ENCODE peak calls at places on chromosomes 16 and 17, in nine cellular contexts. One of them, this sample, is unnamed.

GRCh38 chr17:67390646-67391480 is 13.8 kb downstream of the PITPNC1 start:
- DNase-seq in neural progenitor cell: no peak
- DNase-seq in H9: no peak
- DNase-seq in A549: peak; percentile 42
- DNase-seq in right atrium auricular region: no peak
- DNase-seq in mucosa of descending colon: no peak
- DNase-seq in left lung: no peak
- DNase-seq in lung: peak; percentile 37
- DNase-seq in prostate gland: peak; percentile 76
- DNase-seq in this sample: no peak

GRCh38 chr17:48632579-48633265 is 6.6 kb upstream of the HOXB9 start:
- DNase-seq in neural progenitor cell: no peak
- DNase-seq in H9: peak; percentile 42
- DNase-seq in A549: no peak
- DNase-seq in lung: no peak
- DNase-seq in prostate gland: no peak
- DNase-seq in left lung: no peak
- DNase-seq in mucosa of descending colon: no peak
- DNase-seq in right atrium auricular region: no peak
- DNase-seq in this sample: no peak

GRCh38 chr16:80591071-80591935 is 50.5 kb downstream of the DYNLRB2 start:
- DNase-seq in prostate gland: no peak
- DNase-seq in right atrium auricular region: no peak
- DNase-seq in mucosa of descending colon: no peak
- DNase-seq in left lung: no peak
- DNase-seq in neural progenitor cell: no peak
- DNase-seq in lung: no peak
- DNase-seq in H9: no peak
- DNase-seq in A549: no peak
- DNase-seq in this sample: no peak

GRCh38 chr16:10441726-10442125 is 55.9 kb downstream of the ATF7IP2 start:
- DNase-seq in left lung: no peak
- DNase-seq in mucosa of descending colon: no peak
- DNase-seq in prostate gland: no peak
- DNase-seq in A549: no peak
- DNase-seq in H9: no peak
- DNase-seq in lung: no peak
- DNase-seq in neural progenitor cell: no peak
- DNase-seq in right atrium auricular region: no peak
- DNase-seq in this sample: no peak

GRCh38 chr17:2125013-2125535 is 70.2 kb downstream of the HIC1 start:
- DNase-seq in neural progenitor cell: no peak
- DNase-seq in H9: no peak
- DNase-seq in lung: no peak
- DNase-seq in prostate gland: no peak
- DNase-seq in A549: no peak
- DNase-seq in right atrium auricular region: no peak
- DNase-seq in mucosa of descending colon: no peak
- DNase-seq in left lung: no peak
- DNase-seq in this sample: no peak

GRCh38 chr16:81553080-81553813 is 108.6 kb downstream of the CMIP start:
- DNase-seq in lung: no peak
- DNase-seq in A549: no peak
- DNase-seq in H9: no peak
- DNase-seq in prostate gland: no peak
- DNase-seq in left lung: no peak
- DNase-seq in right atrium auricular region: no peak
- DNase-seq in mucosa of descending colon: no peak
- DNase-seq in neural progenitor cell: no peak
- DNase-seq in this sample: no peak

GRCh38 chr17:82287849-82288601 is 14.5 kb upstream of the CSNK1D start:
- DNase-seq in A549: peak; percentile 85
- DNase-seq in prostate gland: peak; percentile 88
- DNase-seq in neural progenitor cell: no peak
- DNase-seq in H9: no peak
- DNase-seq in right atrium auricular region: no peak
- DNase-seq in mucosa of descending colon: peak; percentile 92
- DNase-seq in lung: peak; percentile 88
- DNase-seq in left lung: peak; percentile 89
- DNase-seq in this sample: peak; percentile 84

GRCh38 chr16:87363771-87364476 is 19.7 kb downstream of the FBXO31 start:
- DNase-seq in left lung: peak; percentile 53
- DNase-seq in prostate gland: no peak
- DNase-seq in neural progenitor cell: no peak
- DNase-seq in mucosa of descending colon: peak; percentile 44
- DNase-seq in A549: no peak
- DNase-seq in H9: no peak
- DNase-seq in right atrium auricular region: no peak
- DNase-seq in lung: no peak
- DNase-seq in this sample: peak; percentile 69

GRCh38 chr16:57341441-57342303 is 16.9 kb upstream of the CCL22 start:
- DNase-seq in lung: peak; percentile 82
- DNase-seq in A549: no peak
- DNase-seq in neural progenitor cell: no peak
- DNase-seq in right atrium auricular region: no peak
- DNase-seq in prostate gland: peak; percentile 95
- DNase-seq in mucosa of descending colon: no peak
- DNase-seq in left lung: no peak
- DNase-seq in H9: no peak
- DNase-seq in this sample: no peak

GRCh38 chr17:65100316-65101140 is 36.6 kb upstream of the RGS9 start:
- DNase-seq in right atrium auricular region: peak; percentile 87
- DNase-seq in prostate gland: peak; percentile 85
- DNase-seq in lung: peak; percentile 85
- DNase-seq in mucosa of descending colon: peak; percentile 90
- DNase-seq in A549: peak; percentile 80
- DNase-seq in left lung: peak; percentile 97
- DNase-seq in H9: peak; percentile 94
- DNase-seq in neural progenitor cell: peak; percentile 92
- DNase-seq in this sample: peak; percentile 87

GRCh38 chr16:81798311-81799137 is 19.4 kb downstream of the PLCG2 start:
- DNase-seq in left lung: peak; percentile 89
- DNase-seq in A549: no peak
- DNase-seq in lung: no peak
- DNase-seq in H9: no peak
- DNase-seq in mucosa of descending colon: peak; percentile 75
- DNase-seq in right atrium auricular region: no peak
- DNase-seq in neural progenitor cell: no peak
- DNase-seq in prostate gland: no peak
- DNase-seq in this sample: no peak

GRCh38 chr16:2079991-2080390 is 32.2 kb downstream of the TSC2 start:
- DNase-seq in right atrium auricular region: no peak
- DNase-seq in mucosa of descending colon: no peak
- DNase-seq in lung: no peak
- DNase-seq in left lung: no peak
- DNase-seq in neural progenitor cell: no peak
- DNase-seq in prostate gland: no peak
- DNase-seq in A549: no peak
- DNase-seq in H9: no peak
- DNase-seq in this sample: no peak

GRCh38 chr17:15233971-15234370 is 31.2 kb downstream of the PMP22 start:
- DNase-seq in mucosa of descending colon: no peak
- DNase-seq in prostate gland: no peak
- DNase-seq in right atrium auricular region: no peak
- DNase-seq in neural progenitor cell: no peak
- DNase-seq in lung: no peak
- DNase-seq in H9: no peak
- DNase-seq in left lung: no peak
- DNase-seq in A549: no peak
- DNase-seq in this sample: no peak

GRCh38 chr17:83189673-83190385 is 110.4 kb downstream of the METRNL start:
- DNase-seq in left lung: peak; percentile 86
- DNase-seq in right atrium auricular region: peak; percentile 58
- DNase-seq in H9: no peak
- DNase-seq in neural progenitor cell: no peak
- DNase-seq in lung: peak; percentile 76
- DNase-seq in mucosa of descending colon: peak; percentile 58
- DNase-seq in prostate gland: peak; percentile 2
- DNase-seq in A549: no peak
- DNase-seq in this sample: peak; percentile 54

GRCh38 chr16:6573577-6573976 is 759.1 kb upstream of the RBFOX1 start:
- DNase-seq in mucosa of descending colon: peak; percentile 47
- DNase-seq in H9: peak; percentile 74
- DNase-seq in lung: no peak
- DNase-seq in neural progenitor cell: peak; percentile 79
- DNase-seq in A549: no peak
- DNase-seq in prostate gland: peak; percentile 44
- DNase-seq in right atrium auricular region: no peak
- DNase-seq in left lung: peak; percentile 76
- DNase-seq in this sample: peak; percentile 55

GRCh38 chr17:44919411-44919810 is 4.1 kb upstream of the GFAP start:
- DNase-seq in prostate gland: no peak
- DNase-seq in lung: no peak
- DNase-seq in H9: peak; percentile 21
- DNase-seq in mucosa of descending colon: no peak
- DNase-seq in A549: no peak
- DNase-seq in left lung: peak; percentile 15
- DNase-seq in right atrium auricular region: no peak
- DNase-seq in neural progenitor cell: no peak
- DNase-seq in this sample: no peak

GRCh38 chr17:4329838-4330237 is 36.6 kb downstream of the UBE2G1 start:
- DNase-seq in H9: no peak
- DNase-seq in right atrium auricular region: no peak
- DNase-seq in neural progenitor cell: no peak
- DNase-seq in mucosa of descending colon: no peak
- DNase-seq in left lung: no peak
- DNase-seq in A549: peak; percentile 90
- DNase-seq in lung: no peak
- DNase-seq in prostate gland: no peak
- DNase-seq in this sample: no peak

GRCh38 chr17:65332375-65332774 is 195.2 kb downstream of the RGS9 start:
- DNase-seq in mucosa of descending colon: no peak
- DNase-seq in H9: no peak
- DNase-seq in neural progenitor cell: no peak
- DNase-seq in right atrium auricular region: no peak
- DNase-seq in left lung: no peak
- DNase-seq in prostate gland: no peak
- DNase-seq in A549: no peak
- DNase-seq in lung: no peak
- DNase-seq in this sample: no peak

GRCh38 chr16:87351320-87351698 is 32.3 kb downstream of the FBXO31 start:
- DNase-seq in A549: no peak
- DNase-seq in left lung: peak; percentile 22
- DNase-seq in H9: no peak
- DNase-seq in right atrium auricular region: no peak
- DNase-seq in prostate gland: no peak
- DNase-seq in mucosa of descending colon: peak; percentile 35
- DNase-seq in lung: no peak
- DNase-seq in neural progenitor cell: no peak
- DNase-seq in this sample: no peak

GRCh38 chr16:2936436-2937011 is 24.8 kb downstream of the FLYWCH1 start:
- DNase-seq in left lung: no peak
- DNase-seq in mucosa of descending colon: no peak
- DNase-seq in lung: no peak
- DNase-seq in prostate gland: no peak
- DNase-seq in right atrium auricular region: no peak
- DNase-seq in A549: no peak
- DNase-seq in H9: no peak
- DNase-seq in neural progenitor cell: no peak
- DNase-seq in this sample: no peak

GRCh38 chr16:426115-426905 is 861 bp downstream of the RAB11FIP3 start:
- DNase-seq in neural progenitor cell: peak; percentile 42
- DNase-seq in right atrium auricular region: no peak
- DNase-seq in H9: no peak
- DNase-seq in mucosa of descending colon: no peak
- DNase-seq in prostate gland: no peak
- DNase-seq in lung: no peak
- DNase-seq in A549: no peak
- DNase-seq in left lung: peak; percentile 82
- DNase-seq in this sample: peak; percentile 63

GRCh38 chr16:56411123-56411522 is 14.2 kb downstream of the AMFR start:
- DNase-seq in mucosa of descending colon: no peak
- DNase-seq in H9: no peak
- DNase-seq in left lung: no peak
- DNase-seq in A549: no peak
- DNase-seq in lung: no peak
- DNase-seq in prostate gland: no peak
- DNase-seq in right atrium auricular region: no peak
- DNase-seq in neural progenitor cell: no peak
- DNase-seq in this sample: no peak

GRCh38 chr16:84606081-84606875 is 11.6 kb downstream of the COTL1 start:
- DNase-seq in H9: no peak
- DNase-seq in right atrium auricular region: no peak
- DNase-seq in A549: no peak
- DNase-seq in neural progenitor cell: no peak
- DNase-seq in mucosa of descending colon: no peak
- DNase-seq in lung: no peak
- DNase-seq in prostate gland: no peak
- DNase-seq in left lung: no peak
- DNase-seq in this sample: no peak
- H3K4me1 ChIP-seq in H9: peaks cover 4% of the 10 kb centered on the region
- H3K4me1 ChIP-seq in right atrium auricular region: no peaks in the 10 kb centered on the region
- H3K4me1 ChIP-seq in A549: peaks cover 39% of the 10 kb centered on the region
- H3K4me1 ChIP-seq in neural progenitor cell: peaks cover 21% of the 10 kb centered on the region
- H3K4me1 ChIP-seq in mucosa of descending colon: peaks cover 6% of the 10 kb centered on the region
- H3K4me1 ChIP-seq in lung: peaks cover 14% of the 10 kb centered on the region
- H3K4me1 ChIP-seq in prostate gland: no peaks in the 10 kb centered on the region
- H3K4me1 ChIP-seq in left lung: peaks cover 5% of the 10 kb centered on the region
- H3K4me1 ChIP-seq in this sample: no peaks in the 10 kb centered on the region

DNA sequence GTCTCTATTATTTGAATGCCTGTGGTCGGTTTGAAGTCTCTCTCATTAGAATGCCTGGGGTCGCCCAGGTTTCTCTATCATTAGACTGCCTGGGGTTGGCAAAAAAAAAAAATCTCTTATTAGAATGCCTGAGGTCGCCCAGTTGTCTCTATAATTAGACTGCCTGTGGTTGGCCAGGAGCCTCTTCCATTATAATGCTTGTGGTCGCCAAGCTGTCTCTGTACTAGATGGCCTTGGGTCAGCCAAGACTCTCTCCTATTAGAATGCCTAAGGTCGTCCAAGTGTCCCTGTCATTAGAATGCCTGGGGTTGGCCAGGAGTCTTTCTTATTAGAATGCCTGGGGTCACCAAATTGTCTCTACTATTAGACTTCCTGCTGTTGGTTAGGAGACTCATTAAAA is 2228.4 kb downstream of the TP53TG3F start:
- DNase-seq in lung: no peak
- DNase-seq in mucosa of descending colon: no peak
- DNase-seq in H9: no peak
- DNase-seq in neural progenitor cell: no peak
- DNase-seq in prostate gland: no peak
- DNase-seq in left lung: no peak
- DNase-seq in A549: no peak
- DNase-seq in right atrium auricular region: no peak
- DNase-seq in this sample: no peak
- H3K9me3 ChIP-seq in lung: peaks cover 13% of the 10 kb centered on the region
- H3K9me3 ChIP-seq in mucosa of descending colon: peaks cover 96% of the 10 kb centered on the region
- H3K9me3 ChIP-seq in H9: peaks cover 94% of the 10 kb centered on the region
- H3K9me3 ChIP-seq in neural progenitor cell: peaks cover 6% of the 10 kb centered on the region
- H3K9me3 ChIP-seq in prostate gland: no peaks in the 10 kb centered on the region
- H3K9me3 ChIP-seq in left lung: peaks cover 92% of the 10 kb centered on the region
- H3K9me3 ChIP-seq in A549: no peaks in the 10 kb centered on the region
- H3K9me3 ChIP-seq in right atrium auricular region: no peaks in the 10 kb centered on the region
- H3K9me3 ChIP-seq in this sample: peaks cover 3% of the 10 kb centered on the region

GRCh38 chr16:85717393-85718152 is 28.8 kb upstream of the GINS2 start:
- DNase-seq in neural progenitor cell: peak; percentile 90
- DNase-seq in A549: peak; percentile 74
- DNase-seq in left lung: peak; percentile 88
- DNase-seq in lung: peak; percentile 74
- DNase-seq in H9: peak; percentile 75
- DNase-seq in prostate gland: peak; percentile 67
- DNase-seq in mucosa of descending colon: peak; percentile 71
- DNase-seq in right atrium auricular region: peak; percentile 74
- DNase-seq in this sample: peak; percentile 84
- TF ChIP-seq CTCF in neural progenitor cell: peak; percentile 84
- TF ChIP-seq CTCF in A549: peak; percentile 85
- TF ChIP-seq CTCF in left lung: peak; percentile 54
- TF ChIP-seq CTCF in lung: peak; percentile 50
- TF ChIP-seq CTCF in H9: peak; percentile 86
- TF ChIP-seq CTCF in prostate gland: peak; percentile 91
- TF ChIP-seq CTCF in mucosa of descending colon: peak; percentile 56
- TF ChIP-seq CTCF in right atrium auricular region: peak; percentile 91
- TF ChIP-seq CTCF in this sample: peak; percentile 79

GRCh38 chr17:962166-962565 is 17.4 kb downstream of the NXN start:
- DNase-seq in right atrium auricular region: no peak
- DNase-seq in mucosa of descending colon: no peak
- DNase-seq in A549: no peak
- DNase-seq in prostate gland: no peak
- DNase-seq in lung: no peak
- DNase-seq in neural progenitor cell: no peak
- DNase-seq in H9: no peak
- DNase-seq in left lung: no peak
- DNase-seq in this sample: no peak
- H3K4me1 ChIP-seq in right atrium auricular region: no peaks in the 10 kb centered on the region
- H3K4me1 ChIP-seq in mucosa of descending colon: no peaks in the 10 kb centered on the region
- H3K4me1 ChIP-seq in A549: peaks cover 18% of the 10 kb centered on the region
- H3K4me1 ChIP-seq in prostate gland: no peaks in the 10 kb centered on the region
- H3K4me1 ChIP-seq in lung: peaks cover 6% of the 10 kb centered on the region
- H3K4me1 ChIP-seq in neural progenitor cell: peaks cover 34% of the 10 kb centered on the region
- H3K4me1 ChIP-seq in H9: peaks cover 8% of the 10 kb centered on the region
- H3K4me1 ChIP-seq in left lung: no peaks in the 10 kb centered on the region
- H3K4me1 ChIP-seq in this sample: peaks cover 25% of the 10 kb centered on the region